ENCODE peak calls at places on chromosomes 12 and 14, in seven cellular contexts. G is T-helper 2 cell; I is mucosa of descending colon; E is effector memory CD8-positive, alpha-beta T cell; B is stimulated activated CD8-positive, alpha-beta memory T cell treated with anti-CD3 and anti-CD28 coated beads, Interleukin-15, amount 100 ng/mL, for 24 hours; C is SW480; X is CD4-positive, alpha-beta memory T cell. N is an unnamed sample.

GRCh38 chr14:67151082-67151666 is 38.1 kb upstream of the GARIN2 start:
- DNase-seq in G (no peak), I (no peak), E (no peak), B (no peak), C (no peak), X (no peak), N (no peak)

GRCh38 chr14:59507752-59508103 is 23.4 kb downstream of the JKAMP start:
- DNase-seq in G (no peak), I (no peak), E (no peak), B (no peak), C (no peak), X (no peak), N (no peak)

GRCh38 chr12:24088751-24089150 is 139.3 kb upstream of the SOX5 start:
- DNase-seq in G (no peak), I (no peak), E (no peak), B (no peak), C (no peak), X (no peak), N (no peak)

GRCh38 chr14:100340454-100340813 is 17.3 kb downstream of the SLC25A47 start:
- DNase-seq in G (no peak), I (no peak), E (no peak), B (no peak), C (no peak), X (no peak), N (no peak)

GRCh38 chr14:70642313-70643235 is 858 bp downstream of the TTC9 start:
- DNase-seq in G (peak; percentile 7), I (peak; percentile 41), E (peak; percentile 24), B (no peak), C (peak; percentile 31), X (peak; percentile 44), N (no peak)

GRCh38 chr14:61462566-61463195 is 141.3 kb downstream of the PRKCH start:
- DNase-seq in G (no peak), I (no peak), E (no peak), B (no peak), C (no peak), X (no peak), N (peak; percentile 35)

GRCh38 chr14:81516941-81517797 is 16.5 kb downstream of the SEL1L start:
- DNase-seq in G (no peak), I (no peak), E (no peak), B (no peak), C (no peak), X (no peak), N (no peak)

GRCh38 chr14:22039938-22040780 is 366.5 kb upstream of the OR4E1 start:
- DNase-seq in G (peak; percentile 3), I (no peak), E (peak; percentile 12), B (no peak), C (peak; percentile 46), X (peak; percentile 56), N (peak; percentile 32)

GRCh38 chr12:10584415-10584814 is 29.0 kb downstream of the MAGOHB start:
- DNase-seq in G (no peak), I (no peak), E (no peak), B (no peak), C (peak; percentile 20), X (no peak), N (no peak)

GRCh38 chr14:22838631-22839041 is 2.3 kb downstream of the MMP14 start:
- DNase-seq in G (no peak), I (no peak), E (no peak), B (no peak), C (no peak), X (no peak), N (no peak)

GRCh38 chr12:124927325-124928094 is 13.1 kb upstream of the UBC start:
- DNase-seq in G (peak; percentile 92), I (peak; percentile 95), E (peak; percentile 95), B (peak; percentile 97), C (peak; percentile 90), X (peak; percentile 92), N (peak; percentile 91)